ENCODE peak calls at places on chromosome 9, in six cellular contexts. One of them, this sample, is unnamed.

GRCh38 chr9:104575451-104575850 is 6.5 kb downstream of the OR13C8 start:
- DNase-seq in GM12865: no peak
- DNase-seq in HepG2: no peak
- DNase-seq in CD8-positive, alpha-beta memory T cell: no peak
- DNase-seq in aorta: no peak
- DNase-seq in NAMALWA: no peak
- DNase-seq in this sample: no peak

GRCh38 chr9:16385590-16386578 is 484.6 kb downstream of the BNC2 start:
- DNase-seq in CD8-positive, alpha-beta memory T cell: no peak
- DNase-seq in HepG2: no peak
- DNase-seq in aorta: no peak
- DNase-seq in GM12865: no peak
- DNase-seq in NAMALWA: no peak
- DNase-seq in this sample: no peak

GRCh38 chr9:115142502-115143265 is 24.7 kb upstream of the TNC start:
- DNase-seq in HepG2: no peak
- DNase-seq in CD8-positive, alpha-beta memory T cell: no peak
- DNase-seq in aorta: no peak
- DNase-seq in NAMALWA: no peak
- DNase-seq in GM12865: no peak
- DNase-seq in this sample: no peak

GRCh38 chr9:90925581-90926257 is 124.1 kb downstream of the SYK start:
- DNase-seq in aorta: no peak
- DNase-seq in HepG2: no peak
- DNase-seq in GM12865: no peak
- DNase-seq in NAMALWA: no peak
- DNase-seq in CD8-positive, alpha-beta memory T cell: no peak
- DNase-seq in this sample: no peak

GRCh38 chr9:130220351-130220750 is 45.2 kb upstream of the HMCN2 start:
- DNase-seq in aorta: peak
- DNase-seq in CD8-positive, alpha-beta memory T cell: no peak
- DNase-seq in GM12865: no peak
- DNase-seq in HepG2: no peak
- DNase-seq in NAMALWA: no peak
- DNase-seq in this sample: no peak

GRCh38 chr9:89529243-89530030 is 31.5 kb upstream of the SEMA4D start:
- DNase-seq in aorta: no peak
- DNase-seq in GM12865: no peak
- DNase-seq in HepG2: no peak
- DNase-seq in CD8-positive, alpha-beta memory T cell: no peak
- DNase-seq in NAMALWA: no peak
- DNase-seq in this sample: no peak

GRCh38 chr9:132674485-132674884 is 4.2 kb downstream of the GTF3C4 start:
- DNase-seq in CD8-positive, alpha-beta memory T cell: no peak
- DNase-seq in GM12865: no peak
- DNase-seq in HepG2: no peak
- DNase-seq in NAMALWA: no peak
- DNase-seq in aorta: no peak
- DNase-seq in this sample: no peak

GRCh38 chr9:109355564-109356297 is 34.9 kb upstream of the EPB41L4B start:
- DNase-seq in aorta: no peak
- DNase-seq in GM12865: no peak
- DNase-seq in HepG2: no peak
- DNase-seq in NAMALWA: no peak
- DNase-seq in CD8-positive, alpha-beta memory T cell: no peak
- DNase-seq in this sample: no peak

GRCh38 chr9:5630038-5630507 is 1.2 kb downstream of the RIC1 start:
- DNase-seq in GM12865: peak
- DNase-seq in CD8-positive, alpha-beta memory T cell: no peak
- DNase-seq in aorta: no peak
- DNase-seq in NAMALWA: peak
- DNase-seq in HepG2: peak
- DNase-seq in this sample: peak

GRCh38 chr9:110049699-110050450 is 158.1 kb downstream of the C9orf152 start:
- DNase-seq in aorta: peak
- DNase-seq in CD8-positive, alpha-beta memory T cell: no peak
- DNase-seq in GM12865: peak
- DNase-seq in NAMALWA: peak
- DNase-seq in HepG2: no peak
- DNase-seq in this sample: peak

GRCh38 chr9:101050650-101051049 is 22.1 kb downstream of the PLPPR1 start:
- DNase-seq in CD8-positive, alpha-beta memory T cell: no peak
- DNase-seq in NAMALWA: no peak
- DNase-seq in HepG2: no peak
- DNase-seq in aorta: no peak
- DNase-seq in GM12865: no peak
- DNase-seq in this sample: no peak